ENCODE peak calls at places on chromosome 17, in five cellular contexts. W is activated T-helper 9 cell treated with anti-CD3 and anti-CD28 coated beads, Interleukin-2, amount 50 U/mL, for 16 hours; C is fibroblast of lung; P is AG08395; B is osteoblast. R is an unnamed sample.

GRCh38 chr17:73156887-73157870 is 7.6 kb upstream of the SSTR2 start:
- DNase-seq in W (no peak), C (no peak), P (no peak), B (no peak), R (no peak)

GRCh38 chr17:32487460-32488176 is 825 bp downstream of the CDK5R1 start:
- DNase-seq in W (no peak), C (peak; percentile 12), P (peak; percentile 26), B (peak; percentile 93), R (no peak)

GRCh38 chr17:49944451-49944850 is 24.5 kb upstream of the DLX4 start:
- DNase-seq in W (no peak), C (no peak), P (no peak), B (no peak), R (no peak)

GRCh38 chr17:49021768-49022103 is 24.6 kb downstream of the IGF2BP1 start:
- DNase-seq in W (no peak), C (no peak), P (no peak), B (peak; percentile 62), R (no peak)

GRCh38 chr17:14784997-14785696 is 480.0 kb downstream of the PMP22 start:
- DNase-seq in W (no peak), C (no peak), P (no peak), B (no peak), R (no peak)

GRCh38 chr17:2874211-2874686 is 78.0 kb downstream of the RAP1GAP2 start:
- DNase-seq in W (no peak), C (no peak), P (no peak), B (no peak), R (no peak)

GRCh38 chr17:57145347-57145746 is 60.3 kb downstream of the AKAP1 start:
- DNase-seq in W (no peak), C (no peak), P (no peak), B (no peak), R (no peak)

GRCh38 chr17:14552311-14552710 is 251.4 kb downstream of the HS3ST3B1 start:
- DNase-seq in W (no peak), C (peak; percentile 54), P (no peak), B (no peak), R (no peak)

GRCh38 chr17:83191388-83192160 is 112.2 kb downstream of the METRNL start:
- DNase-seq in W (no peak), C (no peak), P (no peak), B (peak; percentile 55), R (no peak)

GRCh38 chr17:44489581-44489980 is 13.6 kb downstream of the GPATCH8 start:
- DNase-seq in W (no peak), C (no peak), P (no peak), B (no peak), R (no peak)

GRCh38 chr17:19671433-19671832 is 22.9 kb downstream of the ALDH3A2 start:
- DNase-seq in W (no peak), C (no peak), P (no peak), B (no peak), R (peak; percentile 34)

GRCh38 chr17:16141685-16142084 is 73.6 kb downstream of the NCOR1 start:
- DNase-seq in W (no peak), C (no peak), P (no peak), B (no peak), R (no peak)

GRCh38 chr17:76032073-76032779 is 5.1 kb upstream of the EVPL start:
- DNase-seq in W (no peak), C (no peak), P (no peak), B (peak; percentile 68), R (no peak)

GRCh38 chr17:80919331-80920284 is 72.0 kb upstream of the CHMP6 start:
- DNase-seq in W (no peak), C (no peak), P (no peak), B (peak; percentile 69), R (no peak)

GRCh38 chr17:11330871-11331270 is 89.9 kb downstream of the SHISA6 start:
- DNase-seq in W (no peak), C (no peak), P (no peak), B (no peak), R (no peak)

GRCh38 chr17:75827291-75828050 is 16.7 kb downstream of the UNC13D start:
- DNase-seq in W (peak; percentile 56), C (peak; percentile 52), P (peak; percentile 85), B (peak; percentile 100), R (peak; percentile 36)

GRCh38 chr17:36937961-36938565 is 788 bp downstream of the LHX1 start:
- DNase-seq in W (no peak), C (peak; percentile 26), P (no peak), B (peak; percentile 95), R (no peak)

GRCh38 chr17:21275047-21275578 is 9.4 kb upstream of the MAP2K3 start:
- DNase-seq in W (no peak), C (no peak), P (no peak), B (peak; percentile 83), R (no peak)

GRCh38 chr17:38742431-38743308 is 5.5 kb downstream of the PCGF2 start:
- DNase-seq in W (no peak), C (peak; percentile 88), P (peak; percentile 77), B (peak; percentile 96), R (peak; percentile 90)

GRCh38 chr17:35314415-35315216 is 58.8 kb downstream of the SLFN11 start:
- DNase-seq in W (no peak), C (peak; percentile 5), P (no peak), B (no peak), R (no peak)

R was measured in fibroblast of gingiva.